ENCODE peak calls at places on chromosomes 1 and 21, in six cellular contexts. V is thoracic aorta; G is heart left ventricle; O is K562; C is neural progenitor cell; H is effector memory CD4-positive, alpha-beta T cell. M is an unnamed sample.

GRCh38 chr1:234114648-234115307 is 210.3 kb downstream of the SLC35F3 start:
- DNase-seq in V (no peak), G (no peak), O (peak; percentile 57), C (peak; percentile 75), H (no peak), M (no peak)

GRCh38 chr1:81369814-81370213 is 430.9 kb upstream of the ADGRL2 start:
- DNase-seq in V (no peak), G (no peak), O (no peak), C (no peak), H (no peak), M (no peak)

GRCh38 chr1:68229927-68230812 is 2.2 kb downstream of the WLS start:
- DNase-seq in V (no peak), G (no peak), O (no peak), C (peak; percentile 68), H (no peak), M (no peak)

GRCh38 chr1:186763107-186763506 is 65.6 kb upstream of the PLA2G4A start:
- DNase-seq in V (no peak), G (no peak), O (no peak), C (no peak), H (no peak), M (no peak)

GRCh38 chr1:115457295-115457694 is 119.2 kb upstream of the NGF start:
- DNase-seq in V (no peak), G (no peak), O (no peak), C (no peak), H (no peak), M (no peak)

GRCh38 chr1:85258536-85259117 is 835 bp downstream of the C1orf52 start:
- DNase-seq in V (no peak), G (no peak), O (no peak), C (peak; percentile 88), H (no peak), M (no peak)

GRCh38 chr1:108050134-108050533 is 85.2 kb upstream of the VAV3 start:
- DNase-seq in V (no peak), G (no peak), O (no peak), C (no peak), H (no peak), M (no peak)

GRCh38 chr21:43758811-43759210 is 17.3 kb downstream of the CSTB start:
- DNase-seq in V (no peak), G (no peak), O (no peak), C (no peak), H (no peak), M (no peak)

GRCh38 chr1:23593042-23593521 is 33.8 kb upstream of the ID3 start:
- DNase-seq in V (no peak), G (no peak), O (no peak), C (no peak), H (no peak), M (no peak)

DNA sequence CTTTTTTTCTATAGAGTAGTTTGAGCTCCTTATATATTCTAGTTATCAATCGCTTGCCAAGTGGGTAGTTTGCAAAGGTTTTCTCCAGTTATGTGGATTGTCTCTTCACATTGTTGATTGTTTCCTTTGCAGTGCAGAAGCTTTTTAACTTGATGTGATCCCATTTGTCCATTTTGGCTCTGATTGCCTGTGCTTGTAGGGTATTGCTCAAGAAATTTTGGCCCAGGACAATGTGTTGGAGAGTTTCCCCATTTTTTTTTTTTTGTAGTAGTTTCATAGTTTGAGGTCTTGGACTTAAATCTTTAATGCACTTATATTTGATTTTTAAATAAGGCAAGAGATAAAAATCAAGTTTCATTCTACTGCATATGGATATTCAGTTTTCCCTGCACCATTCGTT is 774.8 kb upstream of the ADAMTS5 start:
- DNase-seq in V (no peak), G (no peak), O (no peak), C (no peak), H (no peak), M (no peak)
- H3K9me3 ChIP-seq in V (no peaks in the 10 kb centered on the region), G (no peaks in the 10 kb centered on the region), O (no peaks in the 10 kb centered on the region), C (no peaks in the 10 kb centered on the region), H (no peaks in the 10 kb centered on the region), M (no peaks in the 10 kb centered on the region)

GRCh38 chr1:248152056-248152827 is 7.3 kb downstream of the OR2M5 start:
- DNase-seq in V (no peak), G (no peak), O (no peak), C (no peak), H (no peak), M (no peak)
- H3K9me3 ChIP-seq in V (no peaks in the 10 kb centered on the region), G (peaks cover 8% of the 10 kb centered on the region), O (peaks cover 2% of the 10 kb centered on the region), C (peaks cover 39% of the 10 kb centered on the region), H (no peaks in the 10 kb centered on the region), M (no peaks in the 10 kb centered on the region)

GRCh38 chr1:203048086-203048485 is 21.8 kb downstream of the PPFIA4 start:
- DNase-seq in V (no peak), G (no peak), O (no peak), C (no peak), H (no peak), M (no peak)
- H3K9me3 ChIP-seq in V (no peaks in the 10 kb centered on the region), G (no peaks in the 10 kb centered on the region), O (no peaks in the 10 kb centered on the region), C (no peaks in the 10 kb centered on the region), H (no peaks in the 10 kb centered on the region), M (no peaks in the 10 kb centered on the region)

DNA sequence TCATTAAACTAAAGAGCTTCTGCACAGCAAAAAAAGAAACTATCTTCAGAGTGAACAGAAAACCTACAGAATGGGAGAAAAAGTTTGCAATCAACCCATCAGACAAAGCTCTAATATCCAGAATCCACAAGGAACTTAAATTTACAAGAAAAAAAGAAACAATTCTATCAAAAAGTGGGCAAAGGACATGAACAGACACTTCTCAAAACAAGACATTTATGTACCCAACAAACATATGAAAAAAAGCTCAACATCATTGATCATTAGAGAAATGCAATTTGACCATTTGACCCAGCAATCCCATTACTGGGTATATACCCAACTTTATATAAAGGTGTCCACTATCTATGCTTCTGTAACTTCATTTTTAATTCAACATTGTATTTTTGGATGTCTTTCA is 31.1 kb upstream of the VN1R5 start:
- DNase-seq in V (no peak), G (no peak), O (no peak), C (no peak), H (no peak), M (no peak)
- H3K9me3 ChIP-seq in V (peaks cover 8% of the 10 kb centered on the region), G (peaks cover 28% of the 10 kb centered on the region), O (peaks cover 3% of the 10 kb centered on the region), C (no peaks in the 10 kb centered on the region), H (no peaks in the 10 kb centered on the region), M (no peaks in the 10 kb centered on the region)